ENCODE peak calls at places on chromosomes 13 and 19, in seven cellular contexts. C is tibial nerve, D is Calu3, Z is neural crest cell, K is GM06990, G is AG10803, F is WTC11. T is an unnamed sample.

GRCh38 chr13:36382030-36382429 is 35.8 kb upstream of the SPART start:
- DNase-seq in C (no peak), D (no peak), Z (no peak), K (no peak), G (no peak), F (no peak), T (no peak)

GRCh38 chr19:55838251-55838650 is 1.9 kb downstream of the NLRP4 start:
- DNase-seq in C (no peak), D (no peak), Z (no peak), K (no peak), G (no peak), F (no peak), T (peak; percentile 23)

GRCh38 chr13:94345374-94346195 is 133.9 kb downstream of the DCT start:
- DNase-seq in C (no peak), D (no peak), Z (no peak), K (no peak), G (peak; percentile 59), F (no peak), T (no peak)

GRCh38 chr13:102399791-102400618 is 1.8 kb downstream of the FGF14 start:
- DNase-seq in C (no peak), D (peak; percentile 4), Z (no peak), K (peak; percentile 20), G (peak; percentile 3), F (peak; percentile 38), T (no peak)

GRCh38 chr19:17654993-17655392 is 33.2 kb downstream of the UNC13A start:
- DNase-seq in C (no peak), D (peak; percentile 17), Z (no peak), K (peak; percentile 29), G (no peak), F (peak; percentile 50), T (no peak)

GRCh38 chr19:50167314-50167721 is 4.2 kb upstream of the IZUMO2 start:
- DNase-seq in C (no peak), D (peak; percentile 42), Z (no peak), K (no peak), G (no peak), F (no peak), T (no peak)

GRCh38 chr19:13029893-13030292 is 34.6 kb downstream of the NFIX start:
- DNase-seq in C (no peak), D (no peak), Z (no peak), K (no peak), G (no peak), F (peak; percentile 72), T (no peak)

GRCh38 chr19:40342644-40343311 is 5.4 kb downstream of the C19orf47 start:
- DNase-seq in C (no peak), D (no peak), Z (no peak), K (no peak), G (no peak), F (no peak), T (no peak)

GRCh38 chr19:51016798-51017683 is 2.5 kb downstream of the KLK10 start:
- DNase-seq in C (peak; percentile 21), D (peak; percentile 98), Z (peak; percentile 53), K (no peak), G (peak; percentile 31), F (peak; percentile 92), T (no peak)

GRCh38 chr13:98480915-98481510 is 95.9 kb downstream of the STK24 start:
- DNase-seq in C (no peak), D (no peak), Z (no peak), K (peak; percentile 48), G (peak; percentile 25), F (no peak), T (no peak)

GRCh38 chr13:31168736-31169135 is 7.0 kb upstream of the HSPH1 start:
- DNase-seq in C (no peak), D (no peak), Z (no peak), K (no peak), G (no peak), F (no peak), T (no peak)

GRCh38 chr13:39913928-39914327 is 258.5 kb downstream of the COG6 start:
- DNase-seq in C (peak; percentile 18), D (no peak), Z (no peak), K (no peak), G (peak; percentile 32), F (no peak), T (no peak)

GRCh38 chr19:14318873-14319272 is 62.4 kb upstream of the ADGRE5 start:
- DNase-seq in C (no peak), D (peak; percentile 23), Z (peak; percentile 16), K (no peak), G (no peak), F (peak; percentile 72), T (no peak)
- TF ChIP-seq CTCF in C (no peak), D (no peak), Z (no peak), K (peak; percentile 58), G (peak; percentile 19), F (no peak), T (peak; percentile 33)

GRCh38 chr13:32964987-32965386 is 51.2 kb upstream of the KL start:
- DNase-seq in C (no peak), D (no peak), Z (no peak), K (no peak), G (no peak), F (no peak), T (no peak)

DNA sequence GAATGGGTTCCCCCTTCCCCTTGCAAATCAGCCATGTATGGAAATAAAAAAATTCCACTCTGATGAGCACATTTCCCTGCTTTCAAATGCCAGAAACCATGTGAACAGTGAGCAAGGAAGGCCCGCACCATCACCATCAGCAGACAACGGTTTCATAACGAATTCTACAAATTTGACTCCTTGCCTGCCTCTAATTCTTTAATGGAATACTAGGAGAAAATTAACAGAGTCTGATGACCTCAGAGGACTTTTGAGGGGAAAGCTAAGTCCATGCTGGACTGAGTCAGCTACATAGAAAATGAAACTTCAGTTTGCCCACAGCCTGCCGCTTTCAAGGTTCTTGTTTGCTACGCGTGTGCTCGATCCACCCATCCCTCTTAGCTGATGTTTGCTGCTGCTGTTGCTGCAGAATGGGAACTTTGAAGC is 46.7 kb upstream of the KL start:
- DNase-seq in C (no peak), D (no peak), Z (no peak), K (no peak), G (peak; percentile 53), F (no peak), T (no peak)
- TF ChIP-seq CTCF in C (no peak), D (no peak), Z (no peak), K (no peak), G (no peak), F (no peak), T (no peak)

DNA sequence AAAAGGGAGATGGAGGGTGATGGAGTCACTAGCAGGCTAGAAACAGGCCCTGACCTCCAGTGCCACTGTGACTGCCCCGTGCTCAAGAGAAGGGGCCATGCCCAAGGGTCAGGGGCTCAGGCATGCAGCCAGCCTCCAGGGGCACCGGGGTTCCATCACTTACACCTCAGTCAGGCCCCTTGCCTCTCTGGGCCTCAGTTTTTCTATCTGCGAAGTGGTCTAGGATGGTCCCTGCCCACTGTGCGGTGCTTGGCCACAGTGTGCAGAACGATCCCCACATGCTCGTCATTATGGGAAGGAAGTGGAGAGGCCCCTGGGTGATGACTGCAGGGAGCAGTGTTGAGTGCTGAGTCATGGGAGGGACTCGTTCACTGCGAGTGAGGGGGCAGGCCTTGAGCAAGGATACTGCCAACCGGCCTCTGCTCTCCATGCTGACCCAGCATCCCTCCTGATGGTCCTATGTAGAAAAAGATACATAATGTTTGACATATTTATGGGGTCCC is 23.1 kb downstream of the TMED1 start:
- DNase-seq in C (no peak), D (no peak), Z (no peak), K (no peak), G (peak; percentile 95), F (no peak), T (no peak)
- TF ChIP-seq CTCF in C (no peak), D (no peak), Z (no peak), K (no peak), G (peak; percentile 14), F (no peak), T (no peak)

GRCh38 chr19:52626915-52627314 is 11.2 kb downstream of the ZNF83 start:
- DNase-seq in C (no peak), D (no peak), Z (no peak), K (no peak), G (no peak), F (no peak), T (no peak)

GRCh38 chr19:52621376-52621775 is 16.8 kb downstream of the ZNF83 start:
- DNase-seq in C (no peak), D (no peak), Z (no peak), K (no peak), G (no peak), F (no peak), T (no peak)

GRCh38 chr19:52622261-52622660 is 15.9 kb downstream of the ZNF83 start:
- DNase-seq in C (no peak), D (no peak), Z (no peak), K (no peak), G (no peak), F (peak; percentile 37), T (no peak)
- TF ChIP-seq CTCF in C (no peak), D (no peak), Z (no peak), K (no peak), G (no peak), F (no peak), T (no peak)

GRCh38 chr19:19238126-19238894 is 26.6 kb downstream of the NCAN start:
- DNase-seq in C (no peak), D (no peak), Z (no peak), K (no peak), G (no peak), F (no peak), T (no peak)

GRCh38 chr19:19239675-19240074 is 27.9 kb downstream of the NCAN start:
- DNase-seq in C (no peak), D (no peak), Z (no peak), K (no peak), G (no peak), F (no peak), T (no peak)

GRCh38 chr19:19234220-19234816 is 22.6 kb downstream of the NCAN start:
- DNase-seq in C (no peak), D (no peak), Z (no peak), K (no peak), G (no peak), F (no peak), T (no peak)

GRCh38 chr19:19232231-19232630 is 20.5 kb downstream of the NCAN start:
- DNase-seq in C (no peak), D (no peak), Z (no peak), K (no peak), G (no peak), F (no peak), T (no peak)

DNA sequence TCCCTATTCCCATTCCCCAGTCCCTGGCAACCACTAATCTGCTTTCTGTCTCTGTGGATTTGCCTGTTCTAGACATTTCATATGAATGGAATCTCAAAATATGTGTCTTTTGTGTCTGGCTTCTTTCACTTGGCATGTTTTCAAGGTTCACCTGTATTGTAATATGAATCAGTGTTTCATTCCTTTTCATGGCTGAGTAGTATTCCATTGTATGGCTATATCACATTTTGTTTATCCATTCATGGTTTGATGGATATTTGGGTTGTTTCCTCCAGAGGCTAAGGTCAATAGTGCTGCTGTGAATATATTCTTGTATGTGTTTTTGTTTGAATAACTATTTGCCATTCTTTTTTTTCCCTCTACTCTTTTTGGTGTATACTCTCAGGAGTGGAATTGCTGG is 24.4 kb downstream of the NCAN start:
- DNase-seq in C (no peak), D (no peak), Z (no peak), K (no peak), G (no peak), F (no peak), T (no peak)
- TF ChIP-seq CTCF in C (no peak), D (no peak), Z (no peak), K (no peak), G (no peak), F (no peak), T (no peak)

GRCh38 chr19:2311093-2311492 is 3.1 kb upstream of the LINGO3 start:
- DNase-seq in C (no peak), D (no peak), Z (no peak), K (no peak), G (no peak), F (no peak), T (no peak)
- TF ChIP-seq CTCF in C (no peak), D (no peak), Z (no peak), K (no peak), G (no peak), F (no peak), T (no peak)

T was measured in osteocyte.